ENCODE peak calls at places on chromosome 2, in four cellular contexts. One of them, this sample, is unnamed.

GRCh38 chr2:171432969-171433762 is 624 bp downstream of the METTL8 start:
- DNase-seq in brain microvascular endothelial cell: peak
- DNase-seq in aorta: no peak
- DNase-seq in lower leg skin: peak
- DNase-seq in this sample: no peak

GRCh38 chr2:667332-668000 is 9.7 kb downstream of the TMEM18 start:
- DNase-seq in brain microvascular endothelial cell: peak
- DNase-seq in lower leg skin: no peak
- DNase-seq in aorta: no peak
- DNase-seq in this sample: peak

GRCh38 chr2:38074047-38074774 is 1.7 kb downstream of the CYP1B1 start:
- DNase-seq in brain microvascular endothelial cell: no peak
- DNase-seq in aorta: peak
- DNase-seq in lower leg skin: no peak
- DNase-seq in this sample: no peak

GRCh38 chr2:175080479-175080878 is 75.3 kb upstream of the CHN1 start:
- DNase-seq in brain microvascular endothelial cell: no peak
- DNase-seq in aorta: no peak
- DNase-seq in lower leg skin: no peak
- DNase-seq in this sample: no peak

GRCh38 chr2:234437642-234438321 is 59.1 kb downstream of the ARL4C start:
- DNase-seq in brain microvascular endothelial cell: no peak
- DNase-seq in aorta: no peak
- DNase-seq in lower leg skin: no peak
- DNase-seq in this sample: no peak

GRCh38 chr2:46299365-46300263 is 2.4 kb downstream of the EPAS1 start:
- DNase-seq in aorta: peak
- DNase-seq in lower leg skin: peak
- DNase-seq in brain microvascular endothelial cell: peak
- DNase-seq in this sample: peak

GRCh38 chr2:221572821-221573429 is 821 bp upstream of the EPHA4 start:
- DNase-seq in aorta: peak
- DNase-seq in brain microvascular endothelial cell: peak
- DNase-seq in lower leg skin: peak
- DNase-seq in this sample: no peak

GRCh38 chr2:88038263-88039105 is 17.1 kb downstream of the KRCC1 start:
- DNase-seq in brain microvascular endothelial cell: peak
- DNase-seq in lower leg skin: no peak
- DNase-seq in aorta: no peak
- DNase-seq in this sample: peak

GRCh38 chr2:3102081-3102914 is 275.3 kb downstream of the EIPR1 start:
- DNase-seq in brain microvascular endothelial cell: no peak
- DNase-seq in lower leg skin: no peak
- DNase-seq in aorta: no peak
- DNase-seq in this sample: no peak

GRCh38 chr2:118224144-118224887 is 136.0 kb downstream of the INSIG2 start:
- DNase-seq in brain microvascular endothelial cell: no peak
- DNase-seq in aorta: no peak
- DNase-seq in lower leg skin: no peak
- DNase-seq in this sample: no peak

GRCh38 chr2:226611944-226612318 is 187.7 kb downstream of the IRS1 start:
- DNase-seq in lower leg skin: no peak
- DNase-seq in aorta: no peak
- DNase-seq in brain microvascular endothelial cell: no peak
- DNase-seq in this sample: peak

GRCh38 chr2:69549421-69549820 is 94.1 kb downstream of the AAK1 start:
- DNase-seq in lower leg skin: no peak
- DNase-seq in aorta: no peak
- DNase-seq in brain microvascular endothelial cell: peak
- DNase-seq in this sample: no peak

GRCh38 chr2:45403036-45403435 is 208.0 kb downstream of the SRBD1 start:
- DNase-seq in brain microvascular endothelial cell: no peak
- DNase-seq in lower leg skin: no peak
- DNase-seq in aorta: no peak
- DNase-seq in this sample: no peak

GRCh38 chr2:221588306-221588985 is 16.3 kb upstream of the EPHA4 start:
- DNase-seq in aorta: no peak
- DNase-seq in brain microvascular endothelial cell: no peak
- DNase-seq in lower leg skin: no peak
- DNase-seq in this sample: no peak

GRCh38 chr2:98664323-98664722 is 55.9 kb downstream of the UNC50 start:
- DNase-seq in brain microvascular endothelial cell: no peak
- DNase-seq in lower leg skin: no peak
- DNase-seq in aorta: no peak
- DNase-seq in this sample: no peak

GRCh38 chr2:9094117-9094516 is 90.6 kb upstream of the MBOAT2 start:
- DNase-seq in brain microvascular endothelial cell: no peak
- DNase-seq in lower leg skin: no peak
- DNase-seq in aorta: no peak
- DNase-seq in this sample: no peak

GRCh38 chr2:2921011-2921720 is 456.5 kb downstream of the EIPR1 start:
- DNase-seq in lower leg skin: no peak
- DNase-seq in brain microvascular endothelial cell: no peak
- DNase-seq in aorta: no peak
- DNase-seq in this sample: no peak

GRCh38 chr2:45851111-45851510 is 199.6 kb downstream of the PRKCE start:
- DNase-seq in lower leg skin: no peak
- DNase-seq in aorta: no peak
- DNase-seq in brain microvascular endothelial cell: no peak
- DNase-seq in this sample: no peak

GRCh38 chr2:25528173-25528572 is 145.2 kb downstream of the DTNB start:
- DNase-seq in lower leg skin: no peak
- DNase-seq in aorta: no peak
- DNase-seq in brain microvascular endothelial cell: peak
- DNase-seq in this sample: peak

GRCh38 chr2:163157891-163158511 is 319.4 kb upstream of the KCNH7 start:
- DNase-seq in lower leg skin: no peak
- DNase-seq in brain microvascular endothelial cell: peak
- DNase-seq in aorta: no peak
- DNase-seq in this sample: peak

GRCh38 chr2:58240938-58241755 is at the start of gene FANCL:
- DNase-seq in aorta: peak
- DNase-seq in lower leg skin: peak
- DNase-seq in brain microvascular endothelial cell: peak
- DNase-seq in this sample: peak

GRCh38 chr2:64722645-64723044 is 68.9 kb upstream of the SERTAD2 start:
- DNase-seq in brain microvascular endothelial cell: no peak
- DNase-seq in lower leg skin: no peak
- DNase-seq in aorta: no peak
- DNase-seq in this sample: no peak

GRCh38 chr2:235857613-235858012 is 310.6 kb downstream of the GBX2 start:
- DNase-seq in lower leg skin: no peak
- DNase-seq in brain microvascular endothelial cell: no peak
- DNase-seq in aorta: no peak
- DNase-seq in this sample: no peak

GRCh38 chr2:9145752-9146430 is 60.7 kb upstream of the ASAP2 start:
- DNase-seq in aorta: no peak
- DNase-seq in lower leg skin: no peak
- DNase-seq in brain microvascular endothelial cell: no peak
- DNase-seq in this sample: no peak

GRCh38 chr2:112010751-112011150 is 44.3 kb upstream of the TMEM87B start:
- DNase-seq in brain microvascular endothelial cell: no peak
- DNase-seq in aorta: no peak
- DNase-seq in lower leg skin: no peak
- DNase-seq in this sample: no peak

GRCh38 chr2:179532890-179533289 is 268.3 kb upstream of the SESTD1 start:
- DNase-seq in aorta: no peak
- DNase-seq in brain microvascular endothelial cell: no peak
- DNase-seq in lower leg skin: no peak
- DNase-seq in this sample: no peak

GRCh38 chr2:236659758-236660150 is 90.1 kb downstream of the ACKR3 start:
- DNase-seq in lower leg skin: peak
- DNase-seq in brain microvascular endothelial cell: no peak
- DNase-seq in aorta: peak
- DNase-seq in this sample: peak

GRCh38 chr2:206198677-206199076 is 39.0 kb downstream of the EEF1B2 start:
- DNase-seq in aorta: no peak
- DNase-seq in brain microvascular endothelial cell: no peak
- DNase-seq in lower leg skin: no peak
- DNase-seq in this sample: peak

GRCh38 chr2:206204710-206205109 is 45.0 kb downstream of the EEF1B2 start:
- DNase-seq in aorta: no peak
- DNase-seq in brain microvascular endothelial cell: no peak
- DNase-seq in lower leg skin: no peak
- DNase-seq in this sample: no peak

GRCh38 chr2:206202446-206202845 is 42.8 kb downstream of the EEF1B2 start:
- DNase-seq in lower leg skin: no peak
- DNase-seq in brain microvascular endothelial cell: no peak
- DNase-seq in aorta: no peak
- DNase-seq in this sample: no peak

GRCh38 chr2:206201075-206201848 is 41.6 kb downstream of the EEF1B2 start:
- DNase-seq in brain microvascular endothelial cell: no peak
- DNase-seq in aorta: no peak
- DNase-seq in lower leg skin: no peak
- DNase-seq in this sample: no peak

GRCh38 chr2:206203331-206203730 is 43.6 kb downstream of the EEF1B2 start:
- DNase-seq in brain microvascular endothelial cell: no peak
- DNase-seq in lower leg skin: no peak
- DNase-seq in aorta: no peak
- DNase-seq in this sample: no peak
- H3K4me3 ChIP-seq in brain microvascular endothelial cell: no peak
- H3K4me3 ChIP-seq in lower leg skin: no peak
- H3K4me3 ChIP-seq in aorta: no peak
- H3K4me3 ChIP-seq in this sample: no peak

GRCh38 chr2:207503234-207503633 is 26.5 kb upstream of the CREB1 start:
- DNase-seq in brain microvascular endothelial cell: peak
- DNase-seq in lower leg skin: no peak
- DNase-seq in aorta: peak
- DNase-seq in this sample: peak

GRCh38 chr2:207502799-207503198 is 27.0 kb upstream of the CREB1 start:
- DNase-seq in brain microvascular endothelial cell: no peak
- DNase-seq in lower leg skin: no peak
- DNase-seq in aorta: no peak
- DNase-seq in this sample: no peak

GRCh38 chr2:207502199-207502598 is 27.6 kb upstream of the CREB1 start:
- DNase-seq in aorta: no peak
- DNase-seq in lower leg skin: no peak
- DNase-seq in brain microvascular endothelial cell: no peak
- DNase-seq in this sample: no peak

GRCh38 chr2:207499114-207499513 is 30.6 kb upstream of the CREB1 start:
- DNase-seq in brain microvascular endothelial cell: no peak
- DNase-seq in lower leg skin: no peak
- DNase-seq in aorta: no peak
- DNase-seq in this sample: no peak

DNA sequence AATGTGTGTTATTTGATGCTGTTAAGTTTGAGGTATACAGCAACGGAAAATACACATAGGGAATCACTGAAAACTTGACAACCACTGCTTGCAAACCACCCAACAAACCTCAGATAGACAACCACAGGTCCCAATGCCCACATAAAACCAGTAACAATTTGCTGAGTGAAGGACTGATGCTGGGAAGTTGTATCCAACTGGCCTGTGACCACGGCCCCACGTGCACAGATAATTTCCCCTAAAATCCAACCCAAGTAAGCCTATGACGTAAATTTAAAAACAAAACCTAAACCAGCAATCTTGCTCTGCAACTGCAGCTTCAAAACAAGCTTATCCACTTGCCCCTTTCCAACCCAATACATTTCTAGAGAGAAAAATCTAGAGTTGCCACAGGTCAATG is 28.0 kb upstream of the CREB1 start:
- DNase-seq in aorta: peak
- DNase-seq in lower leg skin: no peak
- DNase-seq in brain microvascular endothelial cell: no peak
- DNase-seq in this sample: no peak
- H3K4me3 ChIP-seq in aorta: no peak
- H3K4me3 ChIP-seq in lower leg skin: no peak
- H3K4me3 ChIP-seq in brain microvascular endothelial cell: no peak
- H3K4me3 ChIP-seq in this sample: no peak

DNA sequence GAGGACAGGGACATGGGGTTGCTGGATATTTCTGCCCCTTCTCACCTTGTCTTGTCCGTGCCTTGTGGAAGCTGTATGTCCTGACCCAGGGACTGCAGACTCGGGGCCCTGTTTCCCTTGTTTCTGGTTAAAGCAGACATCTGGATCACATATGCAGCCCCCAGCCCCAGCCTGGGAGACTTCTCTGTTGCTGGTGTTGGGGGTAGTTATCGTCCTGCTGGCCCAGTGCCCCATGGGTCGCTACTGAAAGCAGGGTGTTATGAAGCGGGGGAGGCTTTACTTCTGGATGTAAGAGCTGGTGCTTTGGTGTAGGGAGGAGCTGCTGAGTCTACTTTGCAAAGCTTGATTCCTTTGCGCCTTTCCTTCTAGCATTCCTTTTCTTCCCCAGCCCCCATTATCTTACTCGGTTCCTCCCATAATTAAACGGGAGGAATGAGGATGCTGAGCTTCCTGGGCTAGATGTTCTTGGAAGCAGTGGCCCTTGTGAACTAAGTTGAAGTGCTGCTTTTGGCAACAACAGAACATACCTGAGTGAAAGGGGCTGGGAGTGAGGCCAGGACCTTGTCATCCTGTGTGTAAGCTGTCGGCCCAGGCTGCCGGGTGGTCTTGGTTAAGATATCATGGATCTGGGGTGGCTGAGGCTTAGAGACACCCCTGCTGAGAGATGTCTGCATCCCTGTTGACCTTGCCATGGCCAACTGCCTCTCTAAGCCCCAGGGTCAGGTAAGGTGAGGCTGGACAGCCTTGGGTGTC is 3.4 kb downstream of the TET3 start:
- DNase-seq in aorta: no peak
- DNase-seq in lower leg skin: no peak
- DNase-seq in brain microvascular endothelial cell: no peak
- DNase-seq in this sample: no peak
- H3K4me3 ChIP-seq in aorta: no peak
- H3K4me3 ChIP-seq in lower leg skin: no peak
- H3K4me3 ChIP-seq in brain microvascular endothelial cell: no peak
- H3K4me3 ChIP-seq in this sample: no peak

DNA sequence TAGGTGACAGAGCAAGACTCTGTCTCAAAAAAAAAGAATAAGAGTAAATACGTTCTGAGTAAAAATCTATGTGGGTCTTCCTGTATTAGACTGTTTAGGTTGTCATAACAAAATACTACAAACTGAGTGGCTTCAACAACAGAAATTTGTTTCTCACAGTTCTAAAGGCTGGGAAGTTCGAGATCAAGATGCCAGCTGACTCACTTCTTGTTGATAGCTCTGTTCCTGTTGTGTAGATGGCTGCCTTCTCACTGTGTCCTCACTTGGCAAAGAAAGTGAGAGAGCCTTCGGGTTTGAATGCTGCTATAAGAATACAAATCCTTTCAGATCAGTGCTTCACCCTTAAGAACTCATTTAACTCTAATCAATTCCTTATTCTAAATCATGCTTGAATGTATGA is 430.0 kb upstream of the VWC2L start:
- DNase-seq in aorta: no peak
- DNase-seq in brain microvascular endothelial cell: peak
- DNase-seq in lower leg skin: no peak
- DNase-seq in this sample: no peak
- H3K4me3 ChIP-seq in aorta: no peak
- H3K4me3 ChIP-seq in brain microvascular endothelial cell: no peak
- H3K4me3 ChIP-seq in lower leg skin: no peak
- H3K4me3 ChIP-seq in this sample: no peak

This sample was measured in skeletal muscle cell.